ENCODE peak calls at places on chromosome 3, in eight cellular contexts. O, Q, W, L, F, D, S and V are unnamed samples.

GRCh38 chr3:157445897-157446296 is 9.2 kb downstream of the PTX3 start:
- DNase-seq in Q (peak; percentile 77), D (peak; percentile 84), O (no peak), S (no peak), L (peak; percentile 81), W (no peak), F (no peak), V (no peak)

GRCh38 chr3:188286087-188286513 is 132.1 kb downstream of the LPP start:
- DNase-seq in Q (peak; percentile 100), D (peak; percentile 98), L (peak; percentile 98), S (no peak), O (no peak), W (peak; percentile 98), F (peak; percentile 100), V (peak; percentile 88)

GRCh38 chr3:84077479-84077878 is 881.3 kb upstream of the CADM2 start:
- DNase-seq in Q (no peak), L (no peak), D (peak; percentile 5), F (no peak), O (no peak), W (no peak), S (no peak), V (no peak)

GRCh38 chr3:13278783-13279531 is 141.2 kb downstream of the NUP210 start:
- DNase-seq in W (no peak), O (no peak), S (no peak), Q (peak; percentile 44), L (no peak), D (peak; percentile 21), F (peak; percentile 46), V (no peak)

GRCh38 chr3:11610700-11611099 is 33.0 kb downstream of the VGLL4 start:
- DNase-seq in L (no peak), D (no peak), Q (no peak), S (no peak), W (no peak), O (no peak), F (no peak), V (no peak)

GRCh38 chr3:129018751-129019150 is 17.6 kb downstream of the EFCC1 start:
- DNase-seq in L (no peak), O (no peak), W (no peak), Q (no peak), D (no peak), F (no peak), S (no peak), V (no peak)

GRCh38 chr3:52193059-52193458 is 4.9 kb upstream of the ALAS1 start:
- DNase-seq in W (peak; percentile 69), Q (peak; percentile 44), F (no peak), O (no peak), S (no peak), D (peak; percentile 16), L (no peak), V (peak; percentile 35)

GRCh38 chr3:8712871-8713360 is 20.7 kb upstream of the CAV3 start:
- DNase-seq in F (no peak), O (no peak), S (no peak), L (no peak), W (no peak), Q (no peak), D (no peak), V (no peak)

GRCh38 chr3:129560269-129560787 is 17.4 kb downstream of the H1-8 start:
- DNase-seq in F (no peak), L (peak; percentile 76), S (no peak), D (peak; percentile 47), W (peak; percentile 67), O (no peak), Q (peak; percentile 56), V (no peak)

GRCh38 chr3:68953781-68954444 is 21.6 kb upstream of the TAFA4 start:
- DNase-seq in W (no peak), O (no peak), F (no peak), D (no peak), L (no peak), Q (no peak), S (no peak), V (no peak)

GRCh38 chr3:63364909-63365308 is 86.8 kb downstream of the SYNPR start:
- DNase-seq in Q (no peak), D (peak; percentile 15), O (no peak), L (no peak), W (no peak), F (no peak), S (no peak), V (no peak)

GRCh38 chr3:58049143-58049785 is 41.0 kb downstream of the FLNB start:
- DNase-seq in S (no peak), L (peak; percentile 84), Q (peak; percentile 90), O (peak; percentile 66), F (peak; percentile 93), W (peak; percentile 81), D (peak; percentile 85), V (peak; percentile 98)

GRCh38 chr3:7504886-7505775 is 644.2 kb downstream of the GRM7 start:
- DNase-seq in D (peak; percentile 96), L (peak; percentile 86), S (no peak), F (peak; percentile 98), Q (no peak), O (no peak), W (peak; percentile 5), V (peak; percentile 2)

GRCh38 chr3:174376346-174376745 is 482.8 kb upstream of the NAALADL2 start:
- DNase-seq in L (peak; percentile 49), F (peak; percentile 70), O (no peak), D (peak; percentile 30), S (no peak), Q (peak; percentile 46), W (peak; percentile 6), V (no peak)

GRCh38 chr3:23991236-23992050 is 46.4 kb downstream of the NR1D2 start:
- DNase-seq in F (peak; percentile 28), O (no peak), L (peak; percentile 40), W (no peak), Q (peak; percentile 24), D (peak; percentile 29), S (no peak), V (no peak)

GRCh38 chr3:40572588-40572987 is 47.8 kb downstream of the ZNF621 start:
- DNase-seq in F (no peak), O (no peak), Q (no peak), W (no peak), S (no peak), L (no peak), D (no peak), V (no peak)

GRCh38 chr3:71582612-71583568 is 638 bp downstream of the FOXP1 start:
- DNase-seq in O (peak; percentile 75), L (peak; percentile 48), W (no peak), F (peak; percentile 51), D (peak; percentile 69), S (peak; percentile 86), Q (peak; percentile 31), V (no peak)

GRCh38 chr3:185649414-185649813 is 63.3 kb downstream of the SENP2 start:
- DNase-seq in Q (no peak), S (no peak), L (no peak), F (peak; percentile 57), D (peak; percentile 57), W (no peak), O (no peak), V (no peak)

GRCh38 chr3:46716461-46717441 is 918 bp downstream of the PRSS50 start:
- DNase-seq in D (no peak), O (peak; percentile 14), F (no peak), S (no peak), Q (no peak), W (no peak), L (no peak), V (no peak)

GRCh38 chr3:45462522-45463262 is 74.3 kb downstream of the LARS2 start:
- DNase-seq in F (peak; percentile 53), L (peak; percentile 8), D (peak; percentile 58), W (no peak), Q (peak; percentile 21), S (peak; percentile 81), O (no peak), V (no peak)

GRCh38 chr3:48698891-48699290 is 13.2 kb upstream of the NCKIPSD start:
- DNase-seq in F (no peak), D (no peak), Q (no peak), L (no peak), O (no peak), W (no peak), S (no peak), V (no peak)

GRCh38 chr3:198043149-198043548 is 83.1 kb downstream of the LMLN start:
- DNase-seq in O (no peak), W (no peak), Q (no peak), L (no peak), D (no peak), S (no peak), F (no peak), V (no peak)

GRCh38 chr3:44665173-44665572 is 16.6 kb downstream of the ZNF35 start:
- DNase-seq in D (no peak), S (no peak), W (no peak), L (no peak), F (no peak), O (no peak), Q (no peak), V (no peak)

GRCh38 chr3:152842423-152842822 is 7.5 kb downstream of the P2RY1 start:
- DNase-seq in S (no peak), D (no peak), W (no peak), F (no peak), O (no peak), L (no peak), Q (no peak), V (no peak)

GRCh38 chr3:78856164-78856563 is 911.6 kb downstream of the ROBO1 start:
- DNase-seq in W (no peak), L (no peak), S (no peak), O (no peak), F (no peak), Q (no peak), D (no peak), V (no peak)

GRCh38 chr3:153284282-153284938 is 122.4 kb downstream of the RAP2B start:
- DNase-seq in Q (peak; percentile 96), O (peak; percentile 53), S (peak; percentile 57), W (peak; percentile 87), L (peak; percentile 97), F (peak; percentile 90), D (peak; percentile 96), V (peak; percentile 50)

GRCh38 chr3:148601766-148602685 is 95.7 kb upstream of the AGTR1 start:
- DNase-seq in L (peak; percentile 13), W (no peak), F (peak; percentile 9), O (no peak), D (peak; percentile 20), S (no peak), Q (peak; percentile 48), V (no peak)

GRCh38 chr3:15769256-15769915 is 28.4 kb downstream of the ANKRD28 start:
- DNase-seq in W (no peak), S (no peak), Q (no peak), D (no peak), L (peak; percentile 28), F (peak; percentile 50), O (no peak), V (no peak)

GRCh38 chr3:122074621-122075265 is 19.6 kb downstream of the CD86 start:
- DNase-seq in S (no peak), D (no peak), W (no peak), F (no peak), O (peak; percentile 40), Q (no peak), L (no peak), V (no peak)

GRCh38 chr3:193665370-193665989 is 72.5 kb downstream of the OPA1 start:
- DNase-seq in O (no peak), S (no peak), L (peak; percentile 67), F (peak; percentile 19), Q (peak; percentile 54), W (peak; percentile 23), D (peak; percentile 70), V (no peak)

GRCh38 chr3:47005212-47006144 is 26.0 kb downstream of the NBEAL2 start:
- DNase-seq in L (no peak), S (no peak), F (no peak), D (no peak), O (no peak), W (no peak), Q (no peak), V (no peak)

GRCh38 chr3:8884630-8885290 is 78.5 kb downstream of the RAD18 start:
- DNase-seq in S (no peak), D (peak; percentile 18), L (no peak), W (no peak), F (peak; percentile 68), O (no peak), Q (no peak), V (no peak)

GRCh38 chr3:88038561-88038960 is 20.2 kb downstream of the CGGBP1 start:
- DNase-seq in D (peak; percentile 78), S (no peak), Q (peak; percentile 80), F (peak; percentile 49), O (no peak), L (peak; percentile 63), W (peak; percentile 82), V (no peak)

GRCh38 chr3:55487376-55488241 is 503 bp upstream of the WNT5A start:
- DNase-seq in O (no peak), D (peak; percentile 86), L (peak; percentile 65), S (peak; percentile 14), Q (peak; percentile 73), W (peak; percentile 59), F (peak; percentile 75), V (no peak)